ENCODE peak calls at places on chromosomes 6 and 20, in nine cellular contexts. S is epithelial cell of esophagus, P is dorsolateral prefrontal cortex, M is fibroblast of pulmonary artery, W is Calu3, C is right atrium auricular region, G is pancreas, J is GM10248, V is endothelial cell. X is an unnamed sample.

GRCh38 chr6:43221046-43221773 is 8.1 kb downstream of the DNPH1 start:
- DNase-seq in P (no peak), W (no peak), M (no peak), V (no peak), C (no peak), G (no peak), J (no peak), S (peak), X (no peak)

GRCh38 chr6:5084787-5085637 is at the start of gene PPP1R3G:
- DNase-seq in M (peak), S (peak), P (no peak), J (peak), V (peak), C (no peak), G (peak), W (peak), X (peak)

GRCh38 chr6:106287215-106287614 is 38.3 kb downstream of the ATG5 start:
- DNase-seq in V (no peak), C (no peak), G (no peak), W (no peak), S (peak), M (no peak), P (no peak), J (no peak), X (no peak)

GRCh38 chr6:45654673-45655072 is 276.9 kb upstream of the SUPT3H start:
- DNase-seq in V (no peak), S (no peak), P (no peak), M (no peak), W (no peak), G (no peak), J (no peak), C (no peak), X (no peak)

GRCh38 chr6:106731144-106731842 is 101.9 kb downstream of the QRSL1 start:
- DNase-seq in S (no peak), P (no peak), G (no peak), W (peak), V (no peak), J (no peak), M (no peak), C (no peak), X (no peak)

GRCh38 chr20:49832632-49833327 is 20.2 kb downstream of the SLC9A8 start:
- DNase-seq in J (no peak), P (no peak), G (no peak), S (peak), W (no peak), C (no peak), V (no peak), M (peak), X (no peak)

GRCh38 chr6:146339716-146340115 is 203.9 kb upstream of the RAB32 start:
- DNase-seq in M (peak), W (peak), P (no peak), J (no peak), G (no peak), C (no peak), V (no peak), S (peak), X (no peak)

GRCh38 chr6:96836579-96837137 is 619 bp downstream of the GPR63 start:
- DNase-seq in C (no peak), S (peak), J (no peak), W (no peak), G (no peak), M (peak), P (no peak), V (peak), X (peak)

GRCh38 chr6:37608587-37608986 is 89.1 kb downstream of the MDGA1 start:
- DNase-seq in V (no peak), J (no peak), G (no peak), P (no peak), W (no peak), C (no peak), M (no peak), S (peak), X (no peak)

GRCh38 chr6:37611516-37611915 is 86.2 kb downstream of the MDGA1 start:
- DNase-seq in S (no peak), M (no peak), J (no peak), C (no peak), W (no peak), V (no peak), P (no peak), G (no peak), X (no peak)

GRCh38 chr6:37612475-37612874 is 85.2 kb downstream of the MDGA1 start:
- DNase-seq in W (no peak), M (peak), S (peak), V (no peak), G (no peak), J (no peak), P (no peak), C (no peak), X (no peak)

GRCh38 chr6:37603284-37603683 is 94.4 kb downstream of the MDGA1 start:
- DNase-seq in M (no peak), G (no peak), S (no peak), J (no peak), W (no peak), C (no peak), P (no peak), V (no peak), X (no peak)

GRCh38 chr6:37607949-37608348 is 89.7 kb downstream of the MDGA1 start:
- DNase-seq in V (no peak), G (no peak), P (no peak), M (peak), J (no peak), S (no peak), W (no peak), C (no peak), X (no peak)
- TF ChIP-seq CTCF in V (peak), G (no peak), P (peak), M (peak), J (no peak), S (peak), W (peak), C (peak), X (peak)

GRCh38 chr20:63215101-63216040 is 560 bp downstream of the YTHDF1 start:
- DNase-seq in G (no peak), C (no peak), P (no peak), W (peak), S (peak), M (peak), V (peak), J (peak), X (peak)
- TF ChIP-seq CTCF in G (no peak), C (peak), P (no peak), W (no peak), S (peak), M (peak), V (peak), J (peak), X (peak)

GRCh38 chr6:50608421-50608820 is 104.9 kb upstream of the TFAP2D start:
- DNase-seq in W (no peak), G (no peak), V (no peak), C (no peak), J (no peak), M (no peak), S (peak), P (no peak), X (no peak)

GRCh38 chr6:50610562-50610961 is 102.8 kb upstream of the TFAP2D start:
- DNase-seq in M (no peak), P (no peak), J (no peak), S (peak), C (no peak), G (no peak), V (no peak), W (no peak), X (no peak)
- TF ChIP-seq CTCF in M (no peak), P (no peak), J (peak), S (no peak), C (no peak), G (no peak), V (peak), W (no peak), X (peak)

DNA sequence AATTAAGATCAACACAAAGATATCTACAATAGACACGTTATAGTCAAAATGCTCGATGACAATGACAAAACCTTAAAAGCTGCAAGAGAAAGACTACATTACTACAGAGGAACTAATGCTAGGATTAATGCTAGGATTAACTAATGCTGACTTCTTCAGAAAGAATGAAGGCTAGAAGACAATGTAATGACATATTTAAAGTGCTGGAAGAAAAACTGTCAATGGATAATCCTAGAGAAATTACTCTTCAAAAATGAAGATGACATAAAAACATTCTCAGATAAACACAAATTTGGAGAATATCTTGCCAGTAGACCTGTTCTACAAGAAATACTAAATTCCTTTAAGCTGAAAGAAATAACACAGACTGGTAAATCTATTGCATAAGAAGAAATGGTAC is 75.2 kb upstream of the SMIM28 start:
- DNase-seq in M (no peak), W (no peak), G (no peak), V (no peak), C (no peak), S (no peak), P (no peak), J (no peak), X (no peak)
- TF ChIP-seq CTCF in M (no peak), W (no peak), G (no peak), V (no peak), C (no peak), S (no peak), P (no peak), J (no peak), X (no peak)

GRCh38 chr20:63186528-63187316 is 29.2 kb downstream of the YTHDF1 start:
- DNase-seq in G (no peak), M (no peak), C (no peak), J (no peak), V (no peak), W (peak), P (no peak), S (peak), X (no peak)
- TF ChIP-seq CTCF in G (no peak), M (peak), C (no peak), J (no peak), V (no peak), W (peak), P (no peak), S (peak), X (peak)

DNA sequence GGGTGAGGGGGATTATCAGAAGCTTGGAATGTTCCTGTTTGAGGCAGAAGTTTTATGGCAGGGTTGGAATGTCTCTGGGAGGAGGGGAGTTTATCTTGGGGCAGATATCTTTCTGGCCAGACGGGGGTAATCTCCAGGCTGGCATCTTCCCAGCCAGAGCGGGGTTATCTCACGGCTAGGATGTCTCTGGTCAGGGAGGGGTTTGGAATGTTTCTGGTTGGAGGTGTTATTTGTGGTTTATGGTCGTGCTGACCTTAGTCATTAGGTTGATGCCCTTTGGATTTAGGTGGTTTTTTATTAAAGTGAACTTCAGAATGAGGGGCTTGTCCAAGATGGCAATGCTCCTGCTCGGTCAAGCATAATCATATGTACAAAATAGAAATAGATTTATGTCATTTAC is 14.8 kb downstream of the PGK2 start:
- DNase-seq in M (no peak), C (no peak), G (no peak), P (no peak), V (no peak), S (no peak), W (no peak), J (no peak), X (no peak)
- TF ChIP-seq CTCF in M (no peak), C (no peak), G (no peak), P (no peak), V (no peak), S (no peak), W (no peak), J (no peak), X (no peak)

GRCh38 chr20:1392693-1393506 is at the start of gene FKBP1A:
- DNase-seq in C (peak), S (peak), P (peak), G (peak), J (peak), V (peak), W (peak), M (peak), X (peak)
- TF ChIP-seq CTCF in C (peak), S (no peak), P (peak), G (no peak), J (no peak), V (no peak), W (no peak), M (no peak), X (peak)

GRCh38 chr6:136288566-136289326 is 900 bp downstream of the BCLAF1 start:
- DNase-seq in M (peak), V (peak), G (peak), P (peak), J (peak), S (peak), W (peak), C (peak), X (peak)
- TF ChIP-seq CTCF in M (peak), V (peak), G (no peak), P (peak), J (no peak), S (peak), W (peak), C (peak), X (peak)

X was measured in neural crest cell.